ENCODE peak calls at places on chromosomes 2 and 18, in nine cellular contexts. Q, Y, V, I, A, K, M, W and D are unnamed samples.
A peak's percentile ranks its signal among the peaks of the same experiment; 100 is the strongest.

GRCh38 chr18:4246374-4246773 is 208.7 kb downstream of the DLGAP1 start:
- DNase-seq in Q (no peak), I (no peak), Y (no peak), M (no peak), K (no peak), A (no peak), W (no peak), V (no peak), D (no peak)

GRCh38 chr2:170770304-170771048 is at the start of gene ERICH2:
- DNase-seq in V (peak; percentile 90), M (peak; percentile 51), Y (peak; percentile 93), K (peak; percentile 33), A (peak; percentile 82), Q (peak; percentile 46), I (peak; percentile 71), W (peak; percentile 92), D (peak; percentile 92)

GRCh38 chr2:177265834-177266817 is 1.6 kb upstream of the NFE2L2 start:
- DNase-seq in W (no peak), M (peak; percentile 56), Y (no peak), V (no peak), A (no peak), I (no peak), K (peak; percentile 87), Q (no peak), D (no peak)

GRCh38 chr2:124254621-124255020 is 229.5 kb downstream of the CNTNAP5 start:
- DNase-seq in A (no peak), K (peak; percentile 74), I (no peak), V (no peak), Q (no peak), Y (no peak), W (no peak), M (peak; percentile 5), D (no peak)

GRCh38 chr18:42087876-42088275 is 132.8 kb downstream of the PIK3C3 start:
- DNase-seq in Q (no peak), M (no peak), K (no peak), Y (no peak), V (no peak), A (no peak), W (no peak), I (no peak), D (no peak)

GRCh38 chr2:211802611-211803010 is 736.0 kb downstream of the ERBB4 start:
- DNase-seq in A (no peak), I (no peak), W (no peak), K (no peak), Q (no peak), Y (no peak), M (no peak), V (no peak), D (no peak)

GRCh38 chr2:73246850-73247249 is 12.7 kb downstream of the CCT7 start:
- DNase-seq in W (no peak), M (no peak), K (no peak), A (no peak), Y (no peak), V (no peak), I (no peak), Q (no peak), D (no peak)

GRCh38 chr2:30622452-30622851 is 175.4 kb downstream of the LCLAT1 start:
- DNase-seq in W (no peak), Y (no peak), M (no peak), K (no peak), I (no peak), Q (no peak), A (no peak), V (no peak), D (no peak)

GRCh38 chr2:59888015-59888414 is 665.4 kb downstream of the BCL11A start:
- DNase-seq in I (peak; percentile 13), V (peak; percentile 10), W (peak; percentile 40), M (no peak), A (no peak), Q (no peak), Y (no peak), K (no peak), D (no peak)

GRCh38 chr18:45997689-45998088 is 30.6 kb upstream of the EPG5 start:
- DNase-seq in Y (no peak), W (peak; percentile 30), M (no peak), A (no peak), K (no peak), V (no peak), I (no peak), Q (no peak), D (no peak)

GRCh38 chr2:147665035-147665434 is 179.8 kb upstream of the ACVR2A start:
- DNase-seq in A (peak; percentile 4), V (no peak), M (no peak), W (no peak), I (no peak), K (peak; percentile 18), Y (no peak), Q (no peak), D (no peak)

GRCh38 chr2:46334389-46335345 is 37.5 kb downstream of the EPAS1 start:
- DNase-seq in V (no peak), A (no peak), Y (no peak), W (no peak), K (peak; percentile 97), M (peak; percentile 89), Q (no peak), I (no peak), D (no peak)

GRCh38 chr2:25312958-25313710 is 28.6 kb downstream of the DNMT3A start:
- DNase-seq in V (no peak), A (no peak), K (no peak), Y (no peak), M (no peak), I (no peak), Q (no peak), W (no peak), D (no peak)

GRCh38 chr2:218645126-218645525 is 14.3 kb downstream of the ZNF142 start:
- DNase-seq in I (no peak), W (no peak), A (no peak), M (peak; percentile 59), Q (no peak), V (no peak), Y (no peak), K (peak; percentile 72), D (no peak)

GRCh38 chr2:33304032-33304864 is 172.2 kb upstream of the RASGRP3 start:
- DNase-seq in M (no peak), V (no peak), K (no peak), W (no peak), Q (no peak), A (no peak), Y (no peak), I (no peak), D (no peak)

GRCh38 chr2:50529600-50530218 is 502.2 kb downstream of the NRXN1 start:
- DNase-seq in K (peak; percentile 60), I (peak; percentile 5), V (peak; percentile 42), Y (no peak), A (peak; percentile 69), W (peak; percentile 20), M (peak; percentile 54), Q (no peak), D (no peak)

GRCh38 chr2:12057436-12058166 is 311.2 kb downstream of the LPIN1 start:
- DNase-seq in I (peak; percentile 14), V (no peak), Y (no peak), Q (no peak), M (peak; percentile 76), A (peak; percentile 15), K (no peak), W (peak; percentile 34), D (no peak)

GRCh38 chr2:129911363-129912065 is 68.0 kb upstream of the RAB6C start:
- DNase-seq in V (no peak), A (no peak), M (no peak), K (no peak), I (no peak), Q (no peak), W (no peak), Y (no peak), D (no peak)

GRCh38 chr2:42102606-42103450 is 55.0 kb downstream of the PKDCC start:
- DNase-seq in I (no peak), W (no peak), Q (no peak), A (no peak), V (no peak), K (no peak), M (peak; percentile 80), Y (peak; percentile 87), D (no peak)

GRCh38 chr2:79065176-79065575 is 22.6 kb downstream of the REG1B start:
- DNase-seq in K (no peak), Q (no peak), I (no peak), M (no peak), A (peak; percentile 44), V (no peak), W (no peak), Y (no peak), D (no peak)